ENCODE peak calls at places on chromosome 22, in five cellular contexts. L, W, N, Q and B are unnamed samples.

GRCh38 chr22:30803679-30804078 is 109.0 kb downstream of the OSBP2 start:
- DNase-seq in W (no peak), Q (no peak), L (no peak), N (no peak), B (no peak)

GRCh38 chr22:35553341-35553740 is 12.7 kb downstream of the RASD2 start:
- DNase-seq in N (no peak), Q (no peak), W (no peak), L (no peak), B (no peak)

GRCh38 chr22:29308791-29309262 is 2.4 kb downstream of the GAS2L1 start:
- DNase-seq in L (peak; percentile 65), W (no peak), Q (no peak), N (peak; percentile 76), B (no peak)

GRCh38 chr22:41688365-41689211 is at the start of gene SNU13:
- DNase-seq in N (peak; percentile 86), Q (peak; percentile 77), L (peak; percentile 92), W (peak; percentile 97), B (peak; percentile 97)

GRCh38 chr22:24736526-24737050 is 37.9 kb downstream of the PIWIL3 start:
- DNase-seq in N (no peak), Q (no peak), W (no peak), L (no peak), B (no peak)

GRCh38 chr22:20405291-20405930 is 11.5 kb downstream of the ZNF74 start:
- DNase-seq in Q (no peak), W (no peak), N (no peak), L (no peak), B (no peak)

GRCh38 chr22:30457964-30458363 is 13.9 kb downstream of the SEC14L3 start:
- DNase-seq in Q (no peak), W (no peak), L (peak; percentile 38), N (peak; percentile 8), B (no peak)

GRCh38 chr22:28375761-28376534 is 303.7 kb downstream of the TTC28 start:
- DNase-seq in L (peak; percentile 13), N (no peak), Q (no peak), W (no peak), B (no peak)

GRCh38 chr22:44191036-44191454 is 10.3 kb downstream of the PARVG start:
- DNase-seq in N (no peak), Q (no peak), L (no peak), W (no peak), B (peak; percentile 59)

GRCh38 chr22:27197071-27197470 is 539.7 kb downstream of the MIAT start:
- DNase-seq in L (no peak), Q (no peak), N (no peak), W (no peak), B (no peak)

DNA sequence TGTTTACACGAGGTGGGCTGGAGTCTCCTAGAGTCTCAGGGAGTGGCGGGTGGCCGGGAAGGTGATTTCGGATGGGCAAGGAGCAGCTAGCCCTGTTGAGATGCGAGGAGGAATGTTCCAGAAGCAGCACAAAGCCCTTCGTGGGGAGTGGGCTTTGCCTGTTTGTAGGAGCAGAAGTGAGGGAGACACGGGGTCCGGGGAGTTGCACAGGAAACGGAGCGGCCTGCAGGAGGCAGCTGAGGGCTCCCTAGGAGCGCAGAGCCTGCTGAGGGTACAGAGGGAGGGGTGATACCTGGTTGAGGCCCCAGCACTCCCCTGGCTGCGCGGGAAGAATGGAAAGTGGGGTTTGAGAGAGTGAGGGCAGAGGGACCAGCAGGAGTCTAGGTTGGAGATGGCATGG is 847.2 kb downstream of the TBC1D22A start:
- DNase-seq in W (no peak), L (no peak), Q (no peak), N (no peak), B (no peak)
- H3K4me1 ChIP-seq in W (no peaks in the 10 kb centered on the region), L (no peaks in the 10 kb centered on the region), Q (no peaks in the 10 kb centered on the region), N (no peaks in the 10 kb centered on the region), B (no peaks in the 10 kb centered on the region)

GRCh38 chr22:21641795-21642583 is at the start of gene SDF2L1:
- DNase-seq in L (peak; percentile 99), Q (peak; percentile 96), N (peak; percentile 97), W (peak; percentile 99), B (peak; percentile 99)
- H2AFZ ChIP-seq in L (peak within 1 kb of the TSS; percentile 98), Q (no peak within 1 kb of the TSS), N (peak within 1 kb of the TSS; percentile 96), W (peak within 1 kb of the TSS; percentile 89), B (peak within 1 kb of the TSS; percentile 93)

GRCh38 chr22:16828876-16829275 is 3.7 kb upstream of the XKR3 start:
- DNase-seq in W (no peak), Q (no peak), N (no peak), L (no peak), B (no peak)
- H3K9me3 ChIP-seq in W (no peaks in the 10 kb centered on the region), Q (no peaks in the 10 kb centered on the region), N (no peaks in the 10 kb centered on the region), L (peaks cover 10% of the 10 kb centered on the region), B (no peaks in the 10 kb centered on the region)

DNA sequence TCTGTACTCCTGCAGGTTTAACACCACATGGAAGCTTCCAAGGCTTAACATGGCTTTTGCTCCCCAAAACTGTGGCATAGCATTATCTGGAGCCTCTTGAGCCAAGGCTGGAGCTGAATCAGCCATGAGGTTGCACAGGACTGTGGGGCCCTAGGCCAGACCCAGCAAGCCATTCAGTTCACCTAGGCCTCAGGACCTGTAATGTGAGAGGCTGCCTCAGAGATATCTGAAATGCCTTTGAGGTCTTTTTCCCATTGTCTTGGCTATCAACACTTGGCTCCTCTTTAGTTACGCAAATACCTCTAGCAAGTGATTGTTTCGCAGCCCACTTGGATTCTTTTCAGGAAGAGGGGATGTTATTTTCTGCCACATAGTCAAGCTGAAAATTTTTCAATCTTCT is 72.0 kb downstream of the VPREB1 start:
- DNase-seq in Q (no peak), W (no peak), N (no peak), L (no peak), B (no peak)
- H3K4me1 ChIP-seq in Q (no peaks in the 10 kb centered on the region), W (peaks cover 8% of the 10 kb centered on the region), N (no peaks in the 10 kb centered on the region), L (no peaks in the 10 kb centered on the region), B (peaks cover 5% of the 10 kb centered on the region)

DNA sequence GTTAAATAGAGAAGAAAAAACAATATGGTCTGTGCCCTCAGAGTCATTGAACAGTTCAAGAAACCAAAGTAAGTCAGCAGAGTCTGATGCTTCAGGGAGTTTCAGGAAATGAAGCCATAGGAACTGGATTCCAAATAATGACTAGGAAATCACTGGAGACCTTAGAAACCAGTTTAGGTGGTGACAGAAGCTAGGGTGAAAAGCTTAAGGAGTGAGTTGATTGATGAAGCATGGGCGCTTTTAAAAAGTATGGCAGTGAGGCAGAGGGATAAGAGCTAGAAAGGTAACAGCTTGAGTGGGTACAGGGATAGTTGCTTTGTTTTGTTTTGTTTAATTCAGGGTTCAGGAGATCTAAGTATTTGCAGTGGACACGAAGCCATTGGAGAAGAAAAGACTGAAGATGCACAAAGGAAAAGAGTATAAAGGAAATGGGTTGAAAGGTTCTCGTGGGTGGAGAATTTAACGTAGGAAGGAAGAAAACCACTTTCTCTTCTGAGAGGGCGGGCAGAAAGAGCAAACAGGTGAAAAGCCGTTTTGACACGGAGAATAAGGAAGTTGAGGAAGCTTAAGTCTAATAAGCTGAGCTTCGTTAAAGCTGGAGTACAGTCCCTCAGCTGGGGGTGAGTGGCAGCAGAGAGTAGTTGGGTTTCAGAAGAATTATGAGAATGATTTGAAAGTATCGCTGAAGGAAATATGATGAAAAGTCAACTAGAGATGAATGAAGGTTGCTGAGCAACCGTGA is 14.8 kb downstream of the SGSM3 start:
- DNase-seq in Q (no peak), L (no peak), N (no peak), W (peak; percentile 82), B (peak; percentile 77)
- H2AFZ ChIP-seq in Q (no peak overlapping the region), L (no peak overlapping the region), N (no peak overlapping the region), W (peak overlapping the region; percentile 3), B (no peak overlapping the region)

GRCh38 chr22:49659924-49660315 is 167.8 kb downstream of the BRD1 start:
- DNase-seq in Q (no peak), N (no peak), W (no peak), L (no peak), B (no peak)

GRCh38 chr22:49660321-49660720 is 167.4 kb downstream of the BRD1 start:
- DNase-seq in L (no peak), Q (no peak), W (no peak), N (no peak), B (no peak)

GRCh38 chr22:49659281-49659923 is 168.3 kb downstream of the BRD1 start:
- DNase-seq in N (no peak), L (no peak), Q (no peak), W (no peak), B (no peak)

GRCh38 chr22:49657974-49658550 is 169.6 kb downstream of the BRD1 start:
- DNase-seq in N (no peak), L (no peak), Q (no peak), W (no peak), B (no peak)

DNA sequence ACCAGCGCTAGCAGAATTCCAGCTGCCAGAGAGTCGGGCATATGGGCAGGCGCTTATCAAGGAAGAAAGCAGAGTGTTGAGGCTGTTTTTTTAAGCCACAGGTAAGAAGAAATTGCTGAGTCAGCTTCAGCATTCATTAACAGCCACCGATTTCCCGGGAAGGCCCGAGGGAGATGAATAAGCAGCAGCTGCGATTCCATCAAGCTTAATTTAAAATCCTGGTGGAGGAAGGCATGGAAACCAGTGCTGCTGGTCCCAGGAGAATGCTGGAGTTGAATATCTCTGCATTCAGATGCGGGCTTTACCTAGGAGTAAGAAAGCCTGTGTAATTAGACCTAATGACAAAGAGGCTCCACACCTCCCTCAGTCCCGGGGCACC is 168.8 kb downstream of the BRD1 start:
- DNase-seq in L (no peak), N (no peak), W (no peak), Q (no peak), B (no peak)
- H3K9me3 ChIP-seq in L (peaks cover 38% of the 10 kb centered on the region), N (no peaks in the 10 kb centered on the region), W (no peaks in the 10 kb centered on the region), Q (no peaks in the 10 kb centered on the region), B (no peaks in the 10 kb centered on the region)